ENCODE peak calls at places on chromosomes 2 and 18, in four cellular contexts. P, J, M and C are unnamed samples.
A peak's percentile ranks its signal among the peaks of the same experiment; 100 is the strongest.

GRCh38 chr2:153986488-153987229 is 114.9 kb downstream of the GALNT13 start:
- DNase-seq in P (no peak), J (no peak), M (no peak), C (no peak)

GRCh38 chr2:207632575-207633492 is 7.6 kb upstream of the METTL21A start:
- DNase-seq in P (no peak), J (no peak), M (peak; percentile 13), C (peak; percentile 87)

GRCh38 chr2:219497495-219498279 is 1.0 kb upstream of the GMPPA start:
- DNase-seq in P (no peak), J (no peak), M (peak; percentile 87), C (peak; percentile 46)

GRCh38 chr18:55997156-55997561 is 409.2 kb upstream of the TCF4 start:
- DNase-seq in P (no peak), J (no peak), M (no peak), C (no peak)

GRCh38 chr18:7116001-7116831 is 1.4 kb downstream of the LAMA1 start:
- DNase-seq in P (no peak), J (no peak), M (no peak), C (no peak)

GRCh38 chr18:46274266-46274665 is 170.1 kb downstream of the HAUS1 start:
- DNase-seq in P (no peak), J (no peak), M (no peak), C (no peak)

GRCh38 chr2:105739408-105739807 is 5.3 kb upstream of the NCK2 start:
- DNase-seq in P (no peak), J (no peak), M (no peak), C (no peak)

GRCh38 chr2:20156826-20157605 is 67.9 kb downstream of the SDC1 start:
- DNase-seq in P (no peak), J (peak; percentile 47), M (no peak), C (no peak)

GRCh38 chr2:169479257-169480078 is at the start of gene BBS5:
- DNase-seq in P (peak; percentile 70), J (peak; percentile 23), M (peak; percentile 83), C (peak; percentile 38)

GRCh38 chr2:171492664-171493063 is 29.6 kb upstream of the CYBRD1 start:
- DNase-seq in P (no peak), J (no peak), M (no peak), C (no peak)
- TF ChIP-seq POLR2AphosphoS5 in P (no peak), J (no peak), M (no peak), C (no peak)

DNA sequence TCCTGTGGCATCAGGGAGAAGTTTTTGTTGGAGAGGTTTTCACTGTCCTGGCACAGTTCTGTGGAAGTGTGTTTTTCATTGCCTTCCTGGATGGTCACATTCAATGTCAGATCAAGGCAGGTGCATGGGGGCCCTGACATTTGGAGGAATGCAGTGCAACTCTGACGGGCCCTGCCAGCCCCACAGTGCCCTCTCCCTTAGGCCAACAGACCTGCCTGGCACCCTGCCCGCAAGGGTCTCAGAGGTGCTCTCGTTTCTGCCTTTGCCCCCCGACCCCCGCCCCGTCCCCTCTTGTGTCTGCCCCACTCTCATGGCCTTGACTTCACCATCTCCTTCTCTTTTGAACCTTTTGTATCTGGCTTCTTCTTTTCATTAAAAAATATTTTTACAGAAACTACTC is 257.2 kb upstream of the HDAC4 start:
- DNase-seq in P (no peak), J (no peak), M (no peak), C (no peak)
- TF ChIP-seq SPI1 in P (no peak), J (no peak), M (no peak), C (no peak)

GRCh38 chr2:204749319-204749718 is 204.0 kb downstream of the PARD3B start:
- DNase-seq in P (no peak), J (no peak), M (no peak), C (no peak)
- TF ChIP-seq POLR2AphosphoS5 in P (no peak), J (no peak), M (no peak), C (no peak)

DNA sequence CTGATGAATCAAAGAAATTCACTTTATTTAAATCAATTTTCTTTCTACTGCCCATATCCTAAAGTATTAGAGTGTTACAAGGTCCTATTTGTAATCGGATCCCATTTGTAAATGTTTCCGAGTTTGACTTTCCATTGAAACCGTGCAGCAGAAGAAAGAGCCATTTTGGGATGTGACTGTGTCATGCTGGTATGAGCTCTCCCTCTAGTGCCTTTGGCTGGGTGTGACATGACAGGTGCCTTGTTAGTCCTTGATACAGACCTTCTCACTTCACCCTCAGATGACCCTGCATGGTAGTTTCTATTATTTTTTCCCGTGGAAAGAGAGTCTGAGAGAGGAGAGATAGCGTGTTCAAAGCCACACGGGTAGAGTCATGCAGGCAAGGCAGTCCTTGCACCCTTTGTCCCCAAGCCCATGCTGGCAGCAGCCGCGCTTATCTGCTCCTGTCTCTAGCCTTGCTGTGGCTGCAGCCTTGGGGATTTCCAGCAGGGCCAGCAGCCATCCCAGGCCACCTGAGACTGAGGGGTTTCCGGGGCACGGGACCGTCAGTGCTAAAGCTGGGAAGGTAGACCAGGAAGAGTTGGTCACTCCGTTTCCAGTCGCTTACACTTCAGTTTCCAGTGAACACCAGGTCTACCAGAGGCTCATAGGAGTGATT is 21.4 kb downstream of the CHMP1B start:
- DNase-seq in P (no peak), J (no peak), M (peak; percentile 72), C (peak; percentile 51)
- TF ChIP-seq SPI1 in P (no peak), J (no peak), M (no peak), C (no peak)

DNA sequence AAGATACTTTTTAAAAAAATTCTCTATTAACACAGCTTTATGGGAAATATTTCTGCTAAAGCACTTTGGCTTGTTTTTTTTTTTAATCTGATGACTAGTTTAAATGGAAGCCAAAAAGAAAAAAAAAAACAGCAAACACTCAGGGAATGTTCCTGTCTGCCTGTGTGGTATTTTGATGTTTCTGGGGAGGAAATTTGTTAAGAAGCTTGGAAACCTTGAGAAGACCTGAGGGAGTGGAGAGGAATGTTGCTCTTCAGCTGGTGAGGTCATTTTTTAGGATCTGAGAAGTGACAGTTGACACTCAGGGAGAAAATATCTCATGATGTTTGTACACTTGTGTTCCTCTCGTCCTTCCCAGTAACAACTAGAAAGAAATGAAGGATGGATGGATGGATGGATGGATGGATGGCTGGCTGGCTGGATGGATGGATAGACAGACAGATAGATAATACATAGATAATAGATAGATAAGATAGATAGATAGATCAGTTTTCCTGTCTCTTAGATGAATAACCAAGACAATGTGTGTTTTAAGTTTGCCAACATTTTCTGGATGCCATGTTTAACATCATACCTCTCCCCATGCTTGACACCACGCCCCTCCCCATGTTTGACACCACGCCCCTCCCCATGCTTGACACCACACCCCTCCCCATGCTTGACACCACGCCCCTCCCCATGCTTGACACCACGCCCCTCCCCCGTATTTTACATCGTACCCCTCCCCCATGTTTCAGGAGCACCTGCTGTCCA is 84.8 kb downstream of the CTIF start:
- DNase-seq in P (no peak), J (no peak), M (no peak), C (no peak)
- TF ChIP-seq POLR2AphosphoS5 in P (no peak), J (no peak), M (no peak), C (no peak)